ENCODE peak calls at places on chromosome 13, in seven cellular contexts. M is DMS 273 treated with DMSO at 0.1 percent for 48 hours, C is psoas muscle, T is HCEC 1CT, A is fibroblast of the conjunctiva, Q is astrocyte of the spinal cord, Z is dermis microvascular lymphatic vessel endothelial cell. S is an unnamed sample.
A peak's percentile ranks its signal among the peaks of the same experiment; 100 is the strongest.

GRCh38 chr13:21568854-21569253 is 35.1 kb downstream of the MICU2 start:
- DNase-seq in M (no peak), C (no peak), T (no peak), A (no peak), Q (no peak), Z (no peak), S (no peak)

GRCh38 chr13:99506632-99507031 is 5.4 kb downstream of the TM9SF2 start:
- DNase-seq in M (no peak), C (no peak), T (no peak), A (no peak), Q (no peak), Z (no peak), S (no peak)

GRCh38 chr13:42891591-42891990 is 100.5 kb downstream of the EPSTI1 start:
- DNase-seq in M (no peak), C (no peak), T (no peak), A (no peak), Q (no peak), Z (no peak), S (no peak)

GRCh38 chr13:50679321-50679720 is 164.2 kb downstream of the DLEU7 start:
- DNase-seq in M (no peak), C (no peak), T (peak; percentile 53), A (no peak), Q (peak; percentile 49), Z (peak; percentile 63), S (no peak)

GRCh38 chr13:24381539-24382265 is 72.3 kb downstream of the C1QTNF9 start:
- DNase-seq in M (no peak), C (peak; percentile 30), T (no peak), A (no peak), Q (peak; percentile 2), Z (no peak), S (no peak)

GRCh38 chr13:19927117-19927734 is 31.3 kb upstream of the ZMYM2 start:
- DNase-seq in M (no peak), C (no peak), T (peak; percentile 34), A (peak; percentile 9), Q (peak; percentile 42), Z (peak; percentile 41), S (no peak)

GRCh38 chr13:51844862-51845573 is at the start of gene TMEM272:
- DNase-seq in M (no peak), C (peak; percentile 40), T (peak; percentile 17), A (no peak), Q (peak; percentile 17), Z (no peak), S (no peak)

GRCh38 chr13:33637978-33638743 is 179.8 kb upstream of the RFC3 start:
- DNase-seq in M (no peak), C (no peak), T (peak; percentile 79), A (no peak), Q (no peak), Z (no peak), S (no peak)

GRCh38 chr13:41746259-41746658 is 214.7 kb downstream of the VWA8 start:
- DNase-seq in M (no peak), C (no peak), T (peak; percentile 78), A (peak; percentile 6), Q (peak; percentile 89), Z (no peak), S (no peak)

GRCh38 chr13:34678154-34678553 is 263.9 kb upstream of the NBEA start:
- DNase-seq in M (no peak), C (no peak), T (no peak), A (peak; percentile 2), Q (no peak), Z (peak; percentile 3), S (no peak)

GRCh38 chr13:98575009-98575866 is 1.7 kb downstream of the STK24 start:
- DNase-seq in M (no peak), C (no peak), T (no peak), A (no peak), Q (peak; percentile 56), Z (no peak), S (no peak)

GRCh38 chr13:110677731-110678545 is 28.0 kb downstream of the CARS2 start:
- DNase-seq in M (no peak), C (no peak), T (no peak), A (no peak), Q (peak; percentile 22), Z (no peak), S (no peak)

GRCh38 chr13:28684257-28684656 is 25.3 kb downstream of the POMP start:
- DNase-seq in M (no peak), C (no peak), T (no peak), A (no peak), Q (no peak), Z (no peak), S (no peak)

GRCh38 chr13:111854403-111854802 is 212.5 kb upstream of the SOX1 start:
- DNase-seq in M (no peak), C (no peak), T (no peak), A (no peak), Q (no peak), Z (no peak), S (no peak)

GRCh38 chr13:43848250-43848649 is 31.3 kb downstream of the CCDC122 start:
- DNase-seq in M (no peak), C (no peak), T (peak; percentile 73), A (peak; percentile 36), Q (peak; percentile 32), Z (peak; percentile 10), S (no peak)

GRCh38 chr13:94080527-94080926 is 399.0 kb downstream of the DCT start:
- DNase-seq in M (no peak), C (no peak), T (no peak), A (no peak), Q (no peak), Z (no peak), S (no peak)

GRCh38 chr13:112720251-112720650 is 30.4 kb downstream of the ATP11A start:
- DNase-seq in M (no peak), C (no peak), T (no peak), A (no peak), Q (no peak), Z (no peak), S (no peak)

GRCh38 chr13:77222000-77222690 is 104.7 kb downstream of the MYCBP2 start:
- DNase-seq in M (no peak), C (no peak), T (no peak), A (no peak), Q (no peak), Z (no peak), S (no peak)

GRCh38 chr13:23554000-23554399 is 16.2 kb upstream of the TNFRSF19 start:
- DNase-seq in M (no peak), C (no peak), T (no peak), A (no peak), Q (no peak), Z (no peak), S (no peak)

GRCh38 chr13:72004975-72005374 is 138.0 kb upstream of the DACH1 start:
- DNase-seq in M (no peak), C (no peak), T (no peak), A (peak; percentile 61), Q (peak; percentile 63), Z (no peak), S (no peak)

GRCh38 chr13:33260168-33261098 is 25.1 kb downstream of the STARD13 start:
- DNase-seq in M (peak; percentile 5), C (no peak), T (peak; percentile 60), A (no peak), Q (peak; percentile 63), Z (no peak), S (no peak)

GRCh38 chr13:43232866-43233265 is 209.5 kb downstream of the DNAJC15 start:
- DNase-seq in M (peak; percentile 53), C (no peak), T (peak; percentile 87), A (peak; percentile 93), Q (peak; percentile 48), Z (peak; percentile 29), S (no peak)

GRCh38 chr13:48304132-48304876 is 753 bp downstream of the RB1 start:
- DNase-seq in M (no peak), C (no peak), T (peak; percentile 30), A (no peak), Q (peak; percentile 52), Z (peak; percentile 21), S (peak; percentile 72)

GRCh38 chr13:26061947-26062346 is 10.1 kb upstream of the SHISA2 start:
- DNase-seq in M (no peak), C (no peak), T (no peak), A (peak; percentile 30), Q (peak; percentile 92), Z (no peak), S (no peak)

GRCh38 chr13:110162053-110162452 is 144.9 kb downstream of the COL4A1 start:
- DNase-seq in M (no peak), C (no peak), T (no peak), A (no peak), Q (no peak), Z (no peak), S (no peak)

GRCh38 chr13:26787961-26788360 is 27.4 kb upstream of the GPR12 start:
- DNase-seq in M (no peak), C (no peak), T (no peak), A (no peak), Q (no peak), Z (no peak), S (no peak)

GRCh38 chr13:23966691-23967615 is 69.7 kb upstream of the C1QTNF9B start:
- DNase-seq in M (no peak), C (no peak), T (no peak), A (no peak), Q (no peak), Z (no peak), S (no peak)